ENCODE peak calls at places on chromosomes 13 and 19, in seven cellular contexts. One of them, this sample, is unnamed.
A peak's percentile ranks its signal among the peaks of the same experiment; 100 is the strongest.

GRCh38 chr19:49331616-49332055 is 3.6 kb upstream of the CD37 start:
- DNase-seq in amniotic stem cell: no peak
- DNase-seq in CD4-positive, alpha-beta T cell: peak; percentile 58
- DNase-seq in myocyte: peak; percentile 49
- DNase-seq in NCI-H146: no peak
- DNase-seq in GM23338: peak; percentile 74
- DNase-seq in T-cell: peak; percentile 62
- DNase-seq in this sample: peak; percentile 54

GRCh38 chr13:48493076-48493765 is 39.7 kb downstream of the RCBTB2 start:
- DNase-seq in amniotic stem cell: no peak
- DNase-seq in CD4-positive, alpha-beta T cell: no peak
- DNase-seq in myocyte: no peak
- DNase-seq in NCI-H146: no peak
- DNase-seq in GM23338: no peak
- DNase-seq in T-cell: peak; percentile 27
- DNase-seq in this sample: no peak

GRCh38 chr13:27644302-27644701 is 22.6 kb downstream of the POLR1D start:
- DNase-seq in amniotic stem cell: no peak
- DNase-seq in CD4-positive, alpha-beta T cell: no peak
- DNase-seq in myocyte: peak; percentile 26
- DNase-seq in NCI-H146: no peak
- DNase-seq in GM23338: no peak
- DNase-seq in T-cell: no peak
- DNase-seq in this sample: no peak

GRCh38 chr13:31908696-31909386 is 122.7 kb upstream of the FRY start:
- DNase-seq in amniotic stem cell: no peak
- DNase-seq in CD4-positive, alpha-beta T cell: no peak
- DNase-seq in myocyte: peak; percentile 73
- DNase-seq in NCI-H146: peak; percentile 30
- DNase-seq in GM23338: no peak
- DNase-seq in T-cell: no peak
- DNase-seq in this sample: no peak

GRCh38 chr13:90362718-90363117 is 984.8 kb upstream of the MIR17HG start:
- DNase-seq in amniotic stem cell: no peak
- DNase-seq in CD4-positive, alpha-beta T cell: no peak
- DNase-seq in myocyte: peak; percentile 18
- DNase-seq in NCI-H146: no peak
- DNase-seq in GM23338: no peak
- DNase-seq in T-cell: no peak
- DNase-seq in this sample: no peak

GRCh38 chr19:703651-704446 is 4.9 kb upstream of the PALM start:
- DNase-seq in amniotic stem cell: no peak
- DNase-seq in CD4-positive, alpha-beta T cell: peak; percentile 70
- DNase-seq in myocyte: no peak
- DNase-seq in NCI-H146: peak; percentile 28
- DNase-seq in GM23338: peak; percentile 96
- DNase-seq in T-cell: peak; percentile 65
- DNase-seq in this sample: peak; percentile 61

GRCh38 chr19:40363128-40363527 is 14.6 kb downstream of the PLD3 start:
- DNase-seq in amniotic stem cell: no peak
- DNase-seq in CD4-positive, alpha-beta T cell: no peak
- DNase-seq in myocyte: peak; percentile 19
- DNase-seq in NCI-H146: no peak
- DNase-seq in GM23338: no peak
- DNase-seq in T-cell: no peak
- DNase-seq in this sample: no peak

GRCh38 chr13:77994166-77994565 is 75.5 kb upstream of the EDNRB start:
- DNase-seq in amniotic stem cell: no peak
- DNase-seq in CD4-positive, alpha-beta T cell: no peak
- DNase-seq in myocyte: no peak
- DNase-seq in NCI-H146: no peak
- DNase-seq in GM23338: no peak
- DNase-seq in T-cell: no peak
- DNase-seq in this sample: no peak

GRCh38 chr19:51166846-51167490 is 24.9 kb downstream of the SIGLEC7 start:
- DNase-seq in amniotic stem cell: no peak
- DNase-seq in CD4-positive, alpha-beta T cell: no peak
- DNase-seq in myocyte: no peak
- DNase-seq in NCI-H146: no peak
- DNase-seq in GM23338: no peak
- DNase-seq in T-cell: peak; percentile 26
- DNase-seq in this sample: peak; percentile 29

GRCh38 chr13:98965325-98965724 is 12.5 kb downstream of the DOCK9 start:
- DNase-seq in amniotic stem cell: no peak
- DNase-seq in CD4-positive, alpha-beta T cell: no peak
- DNase-seq in myocyte: no peak
- DNase-seq in NCI-H146: peak; percentile 32
- DNase-seq in GM23338: no peak
- DNase-seq in T-cell: no peak
- DNase-seq in this sample: no peak

This sample was measured in activated T-helper 2 cell treated with anti-CD3 and anti-CD28 coated beads, Interferon-gamma antibody, Interleukin-2, Interleukin-4, amounts not matched to agents 10 μg/mL and 5 μg/mL and 100 μg/mL, durations not matched to agents 14 hours and 24 hours and 36 hours.